ENCODE peak calls at places on chromosomes 13 and 19, in eight cellular contexts. M is psoas muscle; K is hepatocyte; F is left ventricle myocardium inferior; R is H1; S is uterus; O is GM23338; X is CD8-positive, alpha-beta memory T cell. G is an unnamed sample.

GRCh38 chr13:32722340-32722739 is 136.1 kb downstream of the PDS5B start:
- DNase-seq in M (no peak), K (no peak), F (no peak), R (no peak), S (no peak), O (no peak), X (no peak), G (no peak)

GRCh38 chr19:58543826-58544590 is at the start of gene TRIM28:
- DNase-seq in M (peak; percentile 99), K (peak; percentile 99), F (peak; percentile 98), R (peak; percentile 99), S (peak; percentile 100), O (peak; percentile 98), X (peak; percentile 100), G (peak; percentile 98)

GRCh38 chr19:18415177-18415867 is 3.9 kb upstream of the SSBP4 start:
- DNase-seq in M (peak; percentile 86), K (peak; percentile 70), F (peak; percentile 81), R (no peak), S (peak; percentile 91), O (no peak), X (no peak), G (peak; percentile 79)

GRCh38 chr19:13764101-13764807 is at the start of gene MRI1:
- DNase-seq in M (peak; percentile 89), K (peak; percentile 75), F (peak; percentile 84), R (peak; percentile 72), S (peak; percentile 91), O (peak; percentile 67), X (peak; percentile 48), G (peak; percentile 86)

GRCh38 chr19:19230505-19230904 is 18.7 kb downstream of the NCAN start:
- DNase-seq in M (no peak), K (no peak), F (no peak), R (no peak), S (no peak), O (no peak), X (no peak), G (no peak)

GRCh38 chr19:12703056-12703455 is 6.6 kb upstream of the FBXW9 start:
- DNase-seq in M (no peak), K (peak; percentile 18), F (no peak), R (peak; percentile 89), S (no peak), O (peak; percentile 94), X (no peak), G (no peak)

GRCh38 chr13:20729633-20730585 is 26.4 kb downstream of the IL17D start:
- DNase-seq in M (no peak), K (no peak), F (no peak), R (no peak), S (no peak), O (no peak), X (no peak), G (no peak)

GRCh38 chr13:48749699-48750473 is 96.2 kb downstream of the CYSLTR2 start:
- DNase-seq in M (peak; percentile 90), K (peak; percentile 92), F (peak; percentile 80), R (peak; percentile 76), S (peak; percentile 88), O (peak; percentile 82), X (peak; percentile 14), G (peak; percentile 65)

GRCh38 chr13:104301216-104301975 is 1235.2 kb upstream of the SLC10A2 start:
- DNase-seq in M (no peak), K (no peak), F (no peak), R (no peak), S (no peak), O (no peak), X (no peak), G (no peak)

GRCh38 chr13:59982631-59983382 is 180.9 kb downstream of the DIAPH3 start:
- DNase-seq in M (no peak), K (no peak), F (no peak), R (no peak), S (no peak), O (no peak), X (no peak), G (no peak)
- H3K4me3 ChIP-seq in M (no peak overlapping the region), K (no peak overlapping the region), F (no peak overlapping the region), R (no peak overlapping the region), S (no peak overlapping the region), O (no peak overlapping the region), X (no peak overlapping the region), G (no peak overlapping the region)

GRCh38 chr19:9296336-9296735 is 13.3 kb downstream of the ZNF699 start:
- DNase-seq in M (no peak), K (no peak), F (no peak), R (no peak), S (no peak), O (peak; percentile 33), X (no peak), G (no peak)

DNA sequence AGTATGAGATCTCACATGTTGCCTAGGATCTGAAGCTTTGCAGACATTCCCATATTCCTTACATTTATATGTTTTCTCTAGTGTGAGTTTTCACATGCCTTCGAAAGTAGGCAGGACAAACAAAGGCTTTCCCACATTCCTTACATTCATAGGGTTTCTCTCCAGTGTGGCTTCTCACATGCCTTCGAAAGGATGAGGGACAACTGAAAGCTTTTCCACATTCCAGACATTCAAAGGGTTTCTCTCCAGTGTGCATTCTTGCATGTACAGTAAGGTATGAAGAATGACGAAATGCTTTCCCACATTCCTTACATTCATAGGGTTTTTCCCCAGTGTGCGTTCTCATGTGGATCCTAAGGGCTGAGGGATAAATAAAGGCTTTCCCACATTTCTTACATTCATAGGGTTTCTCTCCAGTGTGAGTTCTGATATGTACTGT is 14.2 kb downstream of the ZNF699 start:
- DNase-seq in M (no peak), K (no peak), F (no peak), R (no peak), S (no peak), O (peak; percentile 30), X (no peak), G (no peak)
- H3K27ac ChIP-seq in M (no peak overlapping the region), K (no peak overlapping the region), F (no peak overlapping the region), R (no peak overlapping the region), S (no peak overlapping the region), O (peak overlapping the region; percentile 23), X (no peak overlapping the region), G (no peak overlapping the region)

DNA sequence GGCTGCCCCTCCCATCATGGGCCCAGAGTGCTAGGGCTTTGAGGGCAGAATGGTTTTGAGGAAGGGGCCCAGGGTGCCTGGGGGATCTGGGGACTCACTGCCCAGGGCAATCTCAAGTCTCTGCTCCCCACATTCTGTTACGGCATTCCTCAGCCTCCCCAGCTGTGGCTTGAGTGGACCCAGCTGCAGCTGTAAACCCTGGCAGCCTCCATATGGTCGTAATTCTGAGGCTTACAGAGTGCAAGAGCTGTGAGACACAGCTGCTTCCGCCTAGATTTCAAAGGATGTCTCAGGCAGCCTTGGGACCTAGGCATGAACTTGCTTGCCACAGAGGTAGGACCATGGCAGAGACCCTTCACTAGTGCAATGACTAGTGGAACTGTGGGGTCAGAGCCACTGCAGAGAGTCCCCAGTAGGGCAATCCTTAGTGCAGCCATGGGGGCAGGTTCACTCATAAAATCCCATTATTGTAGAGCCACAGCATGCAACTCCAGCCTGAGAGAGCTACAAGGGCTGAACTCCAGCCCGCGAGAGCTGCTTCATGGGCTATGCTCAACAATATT is 297.5 kb downstream of the ENOX1 start:
- DNase-seq in M (peak; percentile 50), K (peak; percentile 6), F (peak; percentile 18), R (no peak), S (peak; percentile 46), O (no peak), X (no peak), G (no peak)
- H3K4me1 ChIP-seq in M (no peaks in the 10 kb centered on the region), K (no peaks in the 10 kb centered on the region), F (peaks cover 6% of the 10 kb centered on the region), R (no peaks in the 10 kb centered on the region), S (no peaks in the 10 kb centered on the region), O (no peaks in the 10 kb centered on the region), X (no peaks in the 10 kb centered on the region), G (no peaks in the 10 kb centered on the region)

GRCh38 chr13:99977912-99978780 is 3.4 kb upstream of the ZIC2 start:
- DNase-seq in M (no peak), K (no peak), F (no peak), R (peak; percentile 52), S (no peak), O (peak; percentile 82), X (no peak), G (no peak)

GRCh38 chr13:99980201-99981114 is 1.1 kb upstream of the ZIC2 start:
- DNase-seq in M (peak; percentile 77), K (peak; percentile 81), F (peak; percentile 61), R (peak; percentile 85), S (peak; percentile 47), O (peak; percentile 85), X (peak; percentile 43), G (no peak)

GRCh38 chr13:99979453-99980200 is 2.0 kb upstream of the ZIC2 start:
- DNase-seq in M (peak; percentile 43), K (peak; percentile 20), F (no peak), R (peak; percentile 74), S (no peak), O (peak; percentile 87), X (no peak), G (no peak)

GRCh38 chr13:99977334-99977911 is 4.2 kb upstream of the ZIC2 start:
- DNase-seq in M (no peak), K (no peak), F (no peak), R (peak; percentile 43), S (no peak), O (no peak), X (no peak), G (no peak)

GRCh38 chr13:99978781-99979452 is 2.7 kb upstream of the ZIC2 start:
- DNase-seq in M (peak; percentile 48), K (peak; percentile 30), F (no peak), R (peak; percentile 84), S (no peak), O (peak; percentile 91), X (no peak), G (no peak)
- H3K4me3 ChIP-seq in M (no peak overlapping the region), K (no peak overlapping the region), F (no peak overlapping the region), R (peak overlapping the region; percentile 85), S (no peak overlapping the region), O (peak overlapping the region; percentile 89), X (no peak overlapping the region), G (no peak overlapping the region)

GRCh38 chr19:41886761-41887710 is 4.1 kb downstream of the ARHGEF1 start:
- DNase-seq in M (no peak), K (no peak), F (no peak), R (no peak), S (no peak), O (peak; percentile 64), X (peak; percentile 89), G (no peak)
- H3K27ac ChIP-seq in M (no peak overlapping the region), K (peak overlapping the region; percentile 85), F (no peak overlapping the region), R (peak overlapping the region; percentile 15), S (no peak overlapping the region), O (peak overlapping the region; percentile 86), X (peak overlapping the region; percentile 89), G (peak overlapping the region; percentile 71)

DNA sequence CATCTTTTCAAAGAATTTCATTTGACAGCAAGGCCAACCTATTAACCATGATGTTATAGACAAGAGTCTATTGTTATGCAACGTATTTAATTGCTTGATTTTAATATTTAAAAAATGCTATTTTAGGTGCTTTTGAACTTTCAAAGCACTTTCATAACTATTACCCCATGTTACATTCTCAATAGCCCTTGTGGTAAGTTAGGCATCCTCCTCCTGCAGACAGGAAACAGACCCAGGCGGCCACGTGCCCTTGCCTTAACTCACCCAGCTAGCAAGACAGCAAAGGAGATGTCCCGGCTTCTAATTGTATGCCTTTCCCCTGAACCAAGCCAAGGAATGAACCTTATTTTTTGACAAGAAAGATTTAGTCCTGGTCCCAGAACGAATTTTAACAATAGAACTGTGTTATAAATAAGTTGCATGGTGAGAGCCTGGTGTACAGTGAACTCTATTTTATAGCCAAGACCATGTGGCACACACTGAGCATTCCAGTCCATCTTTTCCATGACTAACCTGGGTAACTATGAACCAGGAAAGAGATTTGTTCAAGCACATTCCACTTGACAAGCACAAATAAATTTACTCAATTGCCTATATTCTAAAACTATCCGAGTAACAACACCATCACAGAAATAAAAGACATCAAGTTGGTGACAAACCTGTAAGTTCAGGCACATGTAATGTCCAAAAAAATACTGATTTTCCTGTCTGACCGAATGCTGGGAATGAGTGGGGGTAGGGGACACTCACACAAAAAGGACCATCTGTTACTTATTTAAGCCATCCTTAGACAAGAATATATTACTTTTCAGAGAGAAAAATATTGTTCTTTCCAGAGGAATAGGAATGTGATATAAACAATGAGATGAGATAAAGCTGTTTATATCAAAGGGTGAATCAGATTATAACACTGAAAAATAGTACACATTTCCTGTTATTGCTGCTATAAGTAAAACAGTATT is 163.0 kb downstream of the EFNB2 start:
- DNase-seq in M (no peak), K (no peak), F (no peak), R (no peak), S (no peak), O (no peak), X (no peak), G (no peak)
- H3K4me1 ChIP-seq in M (no peaks in the 10 kb centered on the region), K (peaks cover 9% of the 10 kb centered on the region), F (no peaks in the 10 kb centered on the region), R (no peaks in the 10 kb centered on the region), S (no peaks in the 10 kb centered on the region), O (peaks cover 3% of the 10 kb centered on the region), X (no peaks in the 10 kb centered on the region), G (peaks cover 16% of the 10 kb centered on the region)